ENCODE peak calls at places on chromosome 6, in eight cellular contexts. K is fibroblast of mammary gland, Q is GM12865, D is PC-9, I is thoracic aorta, P is HL-60, H is brain microvascular endothelial cell, M is dorsolateral prefrontal cortex. Z is an unnamed sample.
A peak's percentile ranks its signal among the peaks of the same experiment; 100 is the strongest.

GRCh38 chr6:112618796-112619195 is 271.7 kb downstream of the RFPL4B start:
- DNase-seq in Q (no peak), K (peak; percentile 14), D (no peak), P (no peak), M (no peak), I (no peak), H (peak; percentile 14), Z (no peak)

GRCh38 chr6:40912158-40912946 is 126.7 kb downstream of the UNC5CL start:
- DNase-seq in M (peak; percentile 60), K (peak; percentile 21), H (no peak), I (no peak), Q (peak; percentile 81), D (peak; percentile 18), P (peak; percentile 27), Z (peak; percentile 42)

GRCh38 chr6:40477246-40478126 is 109.7 kb downstream of the LRFN2 start:
- DNase-seq in I (no peak), D (no peak), Q (peak; percentile 4), M (no peak), K (no peak), H (no peak), P (no peak), Z (no peak)

GRCh38 chr6:110355727-110356126 is 2.4 kb downstream of the METTL24 start:
- DNase-seq in D (no peak), I (no peak), Q (no peak), M (peak; percentile 57), K (no peak), P (no peak), H (no peak), Z (no peak)

GRCh38 chr6:90004511-90004910 is 110.2 kb downstream of the GJA10 start:
- DNase-seq in M (no peak), H (no peak), K (no peak), Q (no peak), D (no peak), P (no peak), I (no peak), Z (no peak)

GRCh38 chr6:38871745-38872568 is 156.8 kb downstream of the DNAH8 start:
- DNase-seq in P (peak; percentile 1), H (peak; percentile 59), Q (peak; percentile 51), D (peak; percentile 45), I (no peak), K (peak; percentile 50), M (peak; percentile 60), Z (no peak)

GRCh38 chr6:53703047-53703446 is 37.5 kb upstream of the KLHL31 start:
- DNase-seq in Q (no peak), K (no peak), M (no peak), D (no peak), H (no peak), P (no peak), I (no peak), Z (no peak)

GRCh38 chr6:168217880-168218537 is 101.6 kb downstream of the DACT2 start:
- DNase-seq in I (no peak), M (no peak), P (no peak), D (no peak), H (no peak), K (no peak), Q (no peak), Z (no peak)

GRCh38 chr6:22024973-22025467 is 271.8 kb downstream of the PRL start:
- DNase-seq in M (no peak), H (no peak), K (no peak), Q (peak; percentile 67), D (no peak), I (no peak), P (no peak), Z (no peak)

GRCh38 chr6:15628499-15629131 is 34.2 kb downstream of the DTNBP1 start:
- DNase-seq in P (no peak), M (no peak), D (no peak), K (peak; percentile 88), H (peak; percentile 82), I (no peak), Q (no peak), Z (no peak)

GRCh38 chr6:82690283-82690682 is 326.7 kb downstream of the TPBG start:
- DNase-seq in I (no peak), H (no peak), D (no peak), M (no peak), K (no peak), Q (no peak), P (no peak), Z (no peak)

GRCh38 chr6:7461416-7461815 is 71.8 kb downstream of the RIOK1 start:
- DNase-seq in M (no peak), D (no peak), K (no peak), H (no peak), Q (no peak), P (no peak), I (no peak), Z (no peak)

GRCh38 chr6:42720739-42721138 is 1.7 kb downstream of the PRPH2 start:
- DNase-seq in K (no peak), H (peak; percentile 33), P (no peak), I (no peak), Q (no peak), D (no peak), M (no peak), Z (no peak)

GRCh38 chr6:32152414-32153251 is 894 bp upstream of the PRRT1 start:
- DNase-seq in D (no peak), H (peak; percentile 58), P (no peak), M (no peak), I (no peak), Q (no peak), K (peak; percentile 46), Z (no peak)

GRCh38 chr6:3287976-3288707 is 29.4 kb downstream of the PSMG4 start:
- DNase-seq in D (no peak), Q (no peak), K (no peak), H (no peak), M (peak; percentile 20), P (no peak), I (no peak), Z (no peak)

GRCh38 chr6:22891930-22892329 is 322.6 kb downstream of the HDGFL1 start:
- DNase-seq in H (no peak), Q (no peak), M (no peak), K (no peak), I (no peak), P (no peak), D (no peak), Z (no peak)

GRCh38 chr6:9646346-9647042 is 768.4 kb downstream of the TFAP2A start:
- DNase-seq in K (no peak), D (no peak), H (peak; percentile 11), Q (no peak), M (no peak), P (peak; percentile 80), I (no peak), Z (no peak)

GRCh38 chr6:75532521-75532920 is 38.9 kb upstream of the FILIP1 start:
- DNase-seq in I (no peak), H (no peak), P (no peak), D (peak; percentile 58), K (no peak), Q (no peak), M (no peak), Z (no peak)

GRCh38 chr6:116136933-116137340 is 11.0 kb upstream of the COL10A1 start:
- DNase-seq in H (no peak), I (no peak), P (no peak), Q (peak; percentile 38), D (no peak), K (no peak), M (no peak), Z (no peak)

GRCh38 chr6:136873733-136874132 is 48.4 kb upstream of the SLC35D3 start:
- DNase-seq in I (no peak), M (no peak), K (peak; percentile 19), D (no peak), P (no peak), H (no peak), Q (peak; percentile 3), Z (no peak)

GRCh38 chr6:16751251-16751946 is 9.9 kb downstream of the ATXN1 start:
- DNase-seq in D (no peak), I (no peak), Q (no peak), P (no peak), M (no peak), H (no peak), K (peak; percentile 68), Z (no peak)

GRCh38 chr6:98724537-98724936 is 109.8 kb upstream of the POU3F2 start:
- DNase-seq in H (no peak), D (no peak), I (no peak), Q (no peak), M (no peak), P (no peak), K (no peak), Z (no peak)

GRCh38 chr6:160238234-160238633 is 20.4 kb downstream of the SLC22A2 start:
- DNase-seq in H (no peak), K (peak; percentile 9), Q (no peak), M (no peak), D (no peak), P (no peak), I (no peak), Z (no peak)

GRCh38 chr6:170085475-170086401 is 205.1 kb downstream of the DLL1 start:
- DNase-seq in P (no peak), I (no peak), H (no peak), D (no peak), M (peak; percentile 37), Q (no peak), K (no peak), Z (no peak)
- H3K4me3 ChIP-seq in P (no peak overlapping the region), I (no peak overlapping the region), H (no peak overlapping the region), D (no peak overlapping the region), M (no peak overlapping the region), Q (no peak overlapping the region), K (no peak overlapping the region), Z (no peak overlapping the region)

GRCh38 chr6:149008741-149009140 is 261.9 kb downstream of the UST start:
- DNase-seq in P (no peak), K (no peak), Q (no peak), D (no peak), H (no peak), M (no peak), I (no peak), Z (no peak)
- TF ChIP-seq CTCF in P (no peak), K (no peak), Q (no peak), D (no peak), H (no peak), M (no peak), I (no peak), Z (no peak)

DNA sequence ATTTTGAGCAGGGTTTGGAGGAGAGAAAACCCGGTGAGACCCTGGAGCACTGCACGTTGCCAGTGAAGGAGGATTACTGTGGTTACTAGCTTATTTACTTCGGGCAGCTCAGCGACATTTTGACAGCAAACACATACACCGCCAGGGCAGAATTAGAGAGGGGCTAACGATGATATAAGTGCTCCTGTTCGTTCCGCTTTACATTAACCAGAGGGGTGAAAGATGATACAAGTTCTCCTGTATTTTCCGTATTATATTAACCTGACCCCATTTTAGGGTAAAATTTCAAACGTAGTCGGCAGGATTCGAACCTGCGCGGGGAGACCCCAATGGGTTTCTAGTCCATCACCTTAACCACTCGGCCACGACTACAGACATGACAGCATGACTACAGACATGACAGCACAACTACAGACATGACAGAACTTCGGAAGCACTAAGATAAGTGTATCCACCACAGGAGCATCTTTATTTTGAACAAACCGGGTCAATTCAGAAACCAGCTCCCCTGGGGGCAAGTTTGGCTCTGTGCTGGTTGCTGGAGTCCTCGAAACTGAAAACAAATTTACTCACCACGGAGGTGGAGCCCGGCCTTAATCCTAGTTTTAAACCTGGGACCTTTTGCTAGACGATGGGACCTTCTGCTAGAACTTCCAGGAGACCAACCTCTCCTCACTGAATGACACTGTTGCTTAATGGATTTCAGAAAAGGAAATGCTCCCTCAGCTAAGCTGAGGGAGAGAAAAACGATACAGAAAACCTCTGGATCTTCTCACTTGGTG is 80.4 kb upstream of the ZNF184 start:
- DNase-seq in M (no peak), Q (peak; percentile 88), I (no peak), D (peak; percentile 57), K (peak; percentile 77), H (peak; percentile 82), P (no peak), Z (no peak)
- H3K4me3 ChIP-seq in M (no peak overlapping the region), Q (peak overlapping the region; percentile 25), I (no peak overlapping the region), D (peak overlapping the region; percentile 39), K (peak overlapping the region; percentile 39), H (peak overlapping the region; percentile 6), P (no peak overlapping the region), Z (peak overlapping the region; percentile 14)

GRCh38 chr6:34259529-34260069 is 10.8 kb upstream of the SMIM29 start:
- DNase-seq in D (no peak), M (no peak), P (no peak), H (no peak), K (no peak), I (no peak), Q (no peak), Z (no peak)
- TF ChIP-seq CTCF in D (no peak), M (no peak), P (no peak), H (no peak), K (no peak), I (no peak), Q (no peak), Z (no peak)